ENCODE peak calls at places on chromosomes 7 and 10, in six cellular contexts. O is AG04450, F is HCT116, V is neuronal stem cell, K is colonic mucosa, Q is tibial artery. C is an unnamed sample. For H3K9me3, the result is how much of the 10 kb centered on the place peaks cover.

GRCh38 chr10:127293640-127294039 is 97.2 kb upstream of the INSYN2A start:
- DNase-seq in O (no peak), F (no peak), V (no peak), K (no peak), Q (no peak), C (no peak)

GRCh38 chr10:127492607-127493250 is 56.4 kb upstream of the NPS start:
- DNase-seq in O (no peak), F (peak), V (no peak), K (no peak), Q (no peak), C (no peak)

GRCh38 chr10:48476279-48476982 is 128.4 kb downstream of the ARHGAP22 start:
- DNase-seq in O (no peak), F (no peak), V (no peak), K (no peak), Q (no peak), C (no peak)

GRCh38 chr10:122981066-122981464 is 864 bp downstream of the PSTK start:
- DNase-seq in O (no peak), F (peak), V (peak), K (no peak), Q (no peak), C (no peak)

GRCh38 chr7:1537631-1538412 is 7.3 kb downstream of the MAFK start:
- DNase-seq in O (peak), F (no peak), V (peak), K (peak), Q (peak), C (peak)

GRCh38 chr10:43229208-43230061 is 37.4 kb downstream of the RASGEF1A start:
- DNase-seq in O (no peak), F (no peak), V (peak), K (no peak), Q (peak), C (peak)

GRCh38 chr7:20647908-20648776 is 32.7 kb downstream of the ABCB5 start:
- DNase-seq in O (no peak), F (peak), V (peak), K (no peak), Q (no peak), C (peak)

GRCh38 chr10:71970331-71970730 is 6.1 kb downstream of the CHST3 start:
- DNase-seq in O (no peak), F (no peak), V (no peak), K (peak), Q (peak), C (peak)

GRCh38 chr7:44184221-44184873 is 4.9 kb downstream of the GCK start:
- DNase-seq in O (peak), F (peak), V (no peak), K (no peak), Q (no peak), C (no peak)

GRCh38 chr10:102994551-102995295 is 76.6 kb downstream of the CNNM2 start:
- DNase-seq in O (no peak), F (no peak), V (no peak), K (no peak), Q (no peak), C (no peak)

GRCh38 chr10:123399276-123399839 is 245.2 kb downstream of the BUB3 start:
- DNase-seq in O (no peak), F (no peak), V (no peak), K (no peak), Q (no peak), C (no peak)

GRCh38 chr7:54969190-54969967 is 49.4 kb upstream of the EGFR start:
- DNase-seq in O (no peak), F (no peak), V (no peak), K (no peak), Q (no peak), C (no peak)

GRCh38 chr7:23426876-23427275 is 43.4 kb downstream of the IGF2BP3 start:
- DNase-seq in O (no peak), F (no peak), V (no peak), K (no peak), Q (no peak), C (no peak)

GRCh38 chr10:62352356-62352963 is 21.7 kb upstream of the ZNF365 start:
- DNase-seq in O (no peak), F (no peak), V (no peak), K (no peak), Q (no peak), C (no peak)

GRCh38 chr10:60532691-60533468 is 143.2 kb upstream of the ANK3 start:
- DNase-seq in O (no peak), F (no peak), V (no peak), K (peak), Q (no peak), C (no peak)

GRCh38 chr7:38699481-38699880 is 68.3 kb upstream of the AMPH start:
- DNase-seq in O (no peak), F (no peak), V (no peak), K (no peak), Q (no peak), C (no peak)

GRCh38 chr7:73428697-73429005 is 4.9 kb upstream of the FZD9 start:
- DNase-seq in O (no peak), F (no peak), V (no peak), K (no peak), Q (no peak), C (no peak)

GRCh38 chr7:98997836-98998235 is 119.5 kb downstream of the TRRAP start:
- DNase-seq in O (no peak), F (no peak), V (no peak), K (no peak), Q (peak), C (no peak)

GRCh38 chr7:70289067-70289466 is 690.8 kb downstream of the AUTS2 start:
- DNase-seq in O (no peak), F (no peak), V (no peak), K (no peak), Q (no peak), C (no peak)

GRCh38 chr7:157597562-157597961 is 260.8 kb downstream of the DNAJB6 start:
- DNase-seq in O (no peak), F (no peak), V (no peak), K (no peak), Q (no peak), C (no peak)
- H3K9me3 ChIP-seq in O (half or more), F (under half), V (under half), K (under half), Q (under half), C (under half)

GRCh38 chr10:761376-761775 is 71.9 kb upstream of the DIP2C start:
- DNase-seq in O (no peak), F (no peak), V (no peak), K (no peak), Q (no peak), C (no peak)
- H3K9me3 ChIP-seq in O (under half), F (under half), V (under half), K (under half), Q (under half), C (under half)

GRCh38 chr10:82890573-82890972 is 1015.6 kb downstream of the NRG3 start:
- DNase-seq in O (no peak), F (no peak), V (no peak), K (no peak), Q (no peak), C (no peak)

GRCh38 chr10:82887488-82887887 is 1012.5 kb downstream of the NRG3 start:
- DNase-seq in O (no peak), F (no peak), V (no peak), K (no peak), Q (no peak), C (peak)

GRCh38 chr10:82888809-82889455 is 1013.9 kb downstream of the NRG3 start:
- DNase-seq in O (no peak), F (no peak), V (peak), K (no peak), Q (no peak), C (no peak)

GRCh38 chr10:82889703-82890102 is 1014.7 kb downstream of the NRG3 start:
- DNase-seq in O (no peak), F (no peak), V (no peak), K (no peak), Q (no peak), C (no peak)
- H3K9me3 ChIP-seq in O (under half), F (under half), V (under half), K (under half), Q (under half), C (under half)

GRCh38 chr10:37687581-37687980 is 169.8 kb downstream of the ZNF248 start:
- DNase-seq in O (no peak), F (no peak), V (no peak), K (no peak), Q (no peak), C (no peak)
- H3K9me3 ChIP-seq in O (under half), F (under half), V (under half), K (under half), Q (under half), C (under half)

GRCh38 chr10:131277969-131278368 is 33.6 kb downstream of the TCERG1L start:
- DNase-seq in O (no peak), F (no peak), V (no peak), K (no peak), Q (no peak), C (no peak)
- H3K9me3 ChIP-seq in O (half or more), F (under half), V (under half), K (under half), Q (under half), C (under half)

GRCh38 chr7:4486932-4487331 is 195.2 kb upstream of the FOXK1 start:
- DNase-seq in O (no peak), F (no peak), V (no peak), K (no peak), Q (no peak), C (no peak)
- H3K9me3 ChIP-seq in O (half or more), F (under half), V (under half), K (under half), Q (under half), C (under half)

C was measured in body of pancreas.